ENCODE peak calls at places on chromosomes 2 and 18, in six cellular contexts. P is neural crest cell, O is hepatocyte, W is left lung, V is sigmoid colon, D is cardiac muscle cell. C is an unnamed sample.

GRCh38 chr18:8706981-8707940 is 1.9 kb downstream of the MTCL1 start:
- DNase-seq in P (peak), O (peak), W (peak), V (peak), D (peak), C (peak)

GRCh38 chr2:127508621-127509034 is 17.7 kb downstream of the IWS1 start:
- DNase-seq in P (no peak), O (peak), W (no peak), V (peak), D (peak), C (no peak)

GRCh38 chr2:46876741-46877384 is 38.7 kb downstream of the MCFD2 start:
- DNase-seq in P (no peak), O (peak), W (no peak), V (no peak), D (peak), C (no peak)

GRCh38 chr2:189049709-189050108 is 75.5 kb downstream of the COL3A1 start:
- DNase-seq in P (no peak), O (no peak), W (no peak), V (no peak), D (no peak), C (no peak)

GRCh38 chr2:23590227-23590869 is 205.4 kb downstream of the KLHL29 start:
- DNase-seq in P (no peak), O (no peak), W (no peak), V (peak), D (no peak), C (no peak)

GRCh38 chr2:34254272-34254882 is 655.3 kb upstream of the FAM98A start:
- DNase-seq in P (no peak), O (peak), W (no peak), V (no peak), D (no peak), C (no peak)

GRCh38 chr2:61044596-61044995 is 21.1 kb upstream of the SANBR start:
- DNase-seq in P (no peak), O (no peak), W (no peak), V (no peak), D (no peak), C (no peak)

GRCh38 chr2:144944506-144945230 is 424.7 kb upstream of the ZEB2 start:
- DNase-seq in P (no peak), O (no peak), W (no peak), V (no peak), D (no peak), C (no peak)

GRCh38 chr18:55786651-55787272 is 198.8 kb upstream of the TCF4 start:
- DNase-seq in P (no peak), O (no peak), W (no peak), V (no peak), D (no peak), C (no peak)

GRCh38 chr2:126810001-126810400 is 88.7 kb upstream of the TEX51 start:
- DNase-seq in P (no peak), O (no peak), W (no peak), V (no peak), D (no peak), C (no peak)

GRCh38 chr18:47709556-47709955 is 220.9 kb downstream of the SMAD2 start:
- DNase-seq in P (no peak), O (no peak), W (no peak), V (no peak), D (no peak), C (no peak)

GRCh38 chr2:18824317-18824716 is 234.9 kb upstream of the NT5C1B start:
- DNase-seq in P (no peak), O (no peak), W (no peak), V (no peak), D (no peak), C (peak)
- TF ChIP-seq CTCF in P (no peak), O (no peak), W (no peak), V (no peak), D (no peak), C (no peak)

GRCh38 chr2:157190151-157190550 is 67.4 kb upstream of the GALNT5 start:
- DNase-seq in P (no peak), O (no peak), W (no peak), V (no peak), D (no peak), C (no peak)

GRCh38 chr2:157182204-157182709 is 75.2 kb upstream of the GALNT5 start:
- DNase-seq in P (no peak), O (no peak), W (no peak), V (no peak), D (no peak), C (no peak)

GRCh38 chr2:157184161-157184910 is 73.2 kb upstream of the GALNT5 start:
- DNase-seq in P (no peak), O (no peak), W (no peak), V (no peak), D (no peak), C (no peak)

GRCh38 chr2:157182834-157183396 is 74.6 kb upstream of the GALNT5 start:
- DNase-seq in P (no peak), O (no peak), W (no peak), V (no peak), D (no peak), C (no peak)

GRCh38 chr2:157185828-157186227 is 71.7 kb upstream of the GALNT5 start:
- DNase-seq in P (no peak), O (peak), W (no peak), V (no peak), D (no peak), C (no peak)
- TF ChIP-seq CTCF in P (no peak), O (peak), W (no peak), V (no peak), D (peak), C (no peak)

GRCh38 chr18:3384664-3385189 is 65.2 kb upstream of the TGIF1 start:
- DNase-seq in P (no peak), O (no peak), W (no peak), V (no peak), D (no peak), C (no peak)

GRCh38 chr18:3379685-3380084 is 70.3 kb upstream of the TGIF1 start:
- DNase-seq in P (no peak), O (no peak), W (no peak), V (no peak), D (no peak), C (no peak)

GRCh38 chr18:3383381-3383915 is 66.5 kb upstream of the TGIF1 start:
- DNase-seq in P (no peak), O (no peak), W (no peak), V (no peak), D (no peak), C (no peak)

DNA sequence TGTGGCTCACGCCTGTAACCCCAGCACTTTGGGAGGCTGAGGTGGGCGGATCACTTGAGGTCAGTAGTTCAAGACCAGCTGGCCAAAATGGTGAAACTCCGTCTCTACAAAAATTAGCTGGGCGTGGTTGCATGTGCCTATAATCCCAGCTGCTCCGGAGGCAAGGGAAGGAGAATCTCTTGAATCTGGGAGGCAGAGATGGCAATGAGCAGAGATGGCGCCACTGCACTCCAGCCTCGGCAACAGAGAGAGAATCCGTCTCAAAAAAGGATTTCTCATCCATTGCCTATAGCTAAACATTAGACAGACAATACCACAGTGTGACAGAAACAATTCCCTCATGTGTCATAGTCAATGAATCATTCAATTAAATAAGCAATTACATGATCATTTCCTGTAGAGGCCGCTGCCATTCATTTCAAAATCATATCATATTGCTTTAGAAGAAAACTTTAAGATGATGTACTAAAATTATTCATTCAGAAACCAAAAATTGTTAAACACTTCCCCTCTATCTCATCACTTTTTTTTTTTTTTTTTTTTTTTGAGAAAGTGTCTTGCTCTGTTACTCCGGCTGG is 69.5 kb upstream of the TGIF1 start:
- DNase-seq in P (no peak), O (no peak), W (no peak), V (no peak), D (no peak), C (no peak)
- TF ChIP-seq CTCF in P (no peak), O (no peak), W (no peak), V (no peak), D (peak), C (no peak)

GRCh38 chr2:183490930-183491329 is 366.7 kb downstream of the NUP35 start:
- DNase-seq in P (no peak), O (peak), W (no peak), V (peak), D (peak), C (no peak)
- TF ChIP-seq CTCF in P (no peak), O (no peak), W (no peak), V (no peak), D (no peak), C (no peak)

DNA sequence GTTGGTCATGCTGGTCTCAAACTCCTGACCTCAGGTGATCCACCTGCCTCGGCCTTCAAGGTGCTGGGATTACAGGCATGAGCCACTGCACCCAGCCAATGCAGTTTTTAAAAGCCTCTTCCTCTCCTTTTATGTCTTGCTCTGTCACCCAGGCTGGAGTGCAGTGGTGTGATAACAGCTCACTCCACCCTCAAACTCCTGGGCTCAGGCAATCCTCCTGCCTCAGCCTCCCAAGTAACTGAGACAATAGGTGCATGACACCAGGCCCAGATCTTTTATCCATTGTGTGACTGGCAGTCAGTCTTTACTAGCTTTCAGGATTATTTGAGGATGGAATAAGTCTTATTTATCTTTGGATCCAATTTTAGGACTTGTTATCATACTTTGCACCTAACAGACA is 13.2 kb downstream of the KCTD18 start:
- DNase-seq in P (no peak), O (no peak), W (no peak), V (no peak), D (no peak), C (no peak)
- TF ChIP-seq CTCF in P (no peak), O (no peak), W (no peak), V (no peak), D (no peak), C (no peak)

GRCh38 chr2:190185380-190185779 is 122.9 kb upstream of the MSTN start:
- DNase-seq in P (no peak), O (no peak), W (no peak), V (no peak), D (no peak), C (no peak)

GRCh38 chr2:190184460-190184859 is 121.9 kb upstream of the MSTN start:
- DNase-seq in P (no peak), O (no peak), W (no peak), V (no peak), D (no peak), C (no peak)

GRCh38 chr2:190181066-190181681 is 118.6 kb upstream of the MSTN start:
- DNase-seq in P (no peak), O (no peak), W (no peak), V (no peak), D (no peak), C (no peak)

GRCh38 chr2:190182071-190182524 is 119.6 kb upstream of the MSTN start:
- DNase-seq in P (no peak), O (no peak), W (no peak), V (no peak), D (no peak), C (no peak)

GRCh38 chr2:190183535-190183934 is 121.0 kb upstream of the MSTN start:
- DNase-seq in P (no peak), O (no peak), W (no peak), V (no peak), D (no peak), C (no peak)
- TF ChIP-seq CTCF in P (no peak), O (no peak), W (no peak), V (no peak), D (no peak), C (no peak)

GRCh38 chr18:59695551-59695950 is 1.7 kb downstream of the CCBE1 start:
- DNase-seq in P (no peak), O (no peak), W (no peak), V (no peak), D (no peak), C (no peak)

GRCh38 chr18:59691996-59692395 is 5.2 kb downstream of the CCBE1 start:
- DNase-seq in P (no peak), O (no peak), W (no peak), V (no peak), D (no peak), C (no peak)

GRCh38 chr18:59690216-59691045 is 6.8 kb downstream of the CCBE1 start:
- DNase-seq in P (no peak), O (no peak), W (no peak), V (no peak), D (no peak), C (no peak)

GRCh38 chr18:59694824-59695223 is 2.4 kb downstream of the CCBE1 start:
- DNase-seq in P (no peak), O (no peak), W (no peak), V (no peak), D (no peak), C (no peak)

DNA sequence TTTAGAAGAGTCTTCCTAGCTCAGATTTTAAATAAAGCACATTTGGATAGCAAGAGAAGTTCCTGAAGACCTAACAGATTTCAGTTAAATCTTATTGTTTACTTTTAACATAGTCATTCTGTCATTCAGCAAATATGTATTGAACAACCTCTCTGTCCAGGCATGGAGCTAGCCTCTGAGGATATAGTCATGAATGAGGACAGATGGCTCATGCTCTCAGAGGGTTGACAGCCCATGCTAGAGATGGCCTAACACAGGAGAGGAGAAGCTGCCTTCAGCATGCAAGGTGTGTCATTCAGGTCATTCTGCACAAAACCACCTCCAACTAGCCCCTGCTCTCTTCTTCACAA is 6.2 kb downstream of the CCBE1 start:
- DNase-seq in P (no peak), O (no peak), W (no peak), V (no peak), D (no peak), C (no peak)
- TF ChIP-seq CTCF in P (no peak), O (no peak), W (no peak), V (no peak), D (no peak), C (no peak)

GRCh38 chr2:44623622-44624351 is 262.0 kb downstream of the CAMKMT start:
- DNase-seq in P (no peak), O (no peak), W (no peak), V (no peak), D (no peak), C (no peak)
- TF ChIP-seq CTCF in P (peak), O (no peak), W (no peak), V (no peak), D (peak), C (peak)

C was measured in nephron progenitor cell.